ENCODE peak calls at places on chromosomes 6 and 20, in ten cellular contexts. J, C, X, E, H, B, P, Z, W and N are unnamed samples.

GRCh38 chr20:46218656-46219055 is 89.6 kb downstream of the CDH22 start:
- DNase-seq in J (no peak), C (no peak), X (no peak), E (no peak), H (no peak), B (no peak), P (no peak), Z (no peak), W (no peak), N (peak; percentile 10)

GRCh38 chr20:21251278-21251677 is 51.9 kb upstream of the XRN2 start:
- DNase-seq in J (no peak), C (no peak), X (no peak), E (no peak), H (no peak), B (no peak), P (no peak), Z (no peak), W (no peak), N (no peak)

GRCh38 chr6:15026832-15027231 is 219.0 kb upstream of the JARID2 start:
- DNase-seq in J (no peak), C (peak; percentile 53), X (peak; percentile 78), E (peak; percentile 44), H (peak; percentile 29), B (no peak), P (no peak), Z (no peak), W (no peak), N (no peak)

GRCh38 chr20:35311409-35311808 is 19.2 kb upstream of the FAM83C start:
- DNase-seq in J (no peak), C (peak; percentile 77), X (no peak), E (no peak), H (no peak), B (no peak), P (no peak), Z (no peak), W (peak; percentile 55), N (no peak)

GRCh38 chr6:117677553-117678131 is 2.4 kb downstream of the NUS1 start:
- DNase-seq in J (no peak), C (peak; percentile 44), X (no peak), E (no peak), H (no peak), B (no peak), P (no peak), Z (no peak), W (no peak), N (no peak)

GRCh38 chr6:56751604-56752003 is 108.9 kb upstream of the DST start:
- DNase-seq in J (no peak), C (no peak), X (no peak), E (no peak), H (no peak), B (no peak), P (no peak), Z (no peak), W (no peak), N (no peak)

GRCh38 chr6:113564401-113565161 is 292.6 kb upstream of the MARCKS start:
- DNase-seq in J (peak; percentile 80), C (peak; percentile 92), X (peak; percentile 74), E (peak; percentile 28), H (no peak), B (peak; percentile 56), P (no peak), Z (peak; percentile 14), W (peak; percentile 65), N (peak; percentile 83)

GRCh38 chr20:2151805-2152727 is 50.4 kb downstream of the STK35 start:
- DNase-seq in J (no peak), C (peak; percentile 64), X (no peak), E (peak; percentile 69), H (no peak), B (no peak), P (no peak), Z (no peak), W (no peak), N (peak; percentile 69)

GRCh38 chr6:61887425-61887824 is 398.6 kb downstream of the KHDRBS2 start:
- DNase-seq in J (no peak), C (no peak), X (no peak), E (no peak), H (no peak), B (no peak), P (no peak), Z (no peak), W (no peak), N (no peak)

GRCh38 chr6:105500693-105501092 is 97.8 kb upstream of the PREP start:
- DNase-seq in J (no peak), C (no peak), X (no peak), E (no peak), H (no peak), B (no peak), P (no peak), Z (no peak), W (no peak), N (no peak)

GRCh38 chr6:135128268-135128914 is 52.7 kb upstream of the MYB start:
- DNase-seq in J (no peak), C (no peak), X (no peak), E (no peak), H (no peak), B (peak; percentile 12), P (peak; percentile 61), Z (no peak), W (no peak), N (no peak)

GRCh38 chr6:117264487-117265424 is 602 bp upstream of the VGLL2 start:
- DNase-seq in J (no peak), C (no peak), X (no peak), E (no peak), H (peak; percentile 4), B (no peak), P (no peak), Z (no peak), W (no peak), N (no peak)

GRCh38 chr6:15303162-15303919 is 57.5 kb downstream of the JARID2 start:
- DNase-seq in J (no peak), C (no peak), X (no peak), E (no peak), H (no peak), B (no peak), P (no peak), Z (no peak), W (no peak), N (no peak)

GRCh38 chr20:47981242-47981641 is 196.0 kb upstream of the SULF2 start:
- DNase-seq in J (no peak), C (no peak), X (no peak), E (no peak), H (no peak), B (no peak), P (no peak), Z (no peak), W (no peak), N (no peak)

GRCh38 chr6:87174078-87174579 is 18.8 kb downstream of the ZNF292 start:
- DNase-seq in J (no peak), C (no peak), X (no peak), E (no peak), H (no peak), B (no peak), P (no peak), Z (no peak), W (no peak), N (no peak)

GRCh38 chr6:4671587-4672115 is 104.6 kb upstream of the CDYL start:
- DNase-seq in J (no peak), C (no peak), X (no peak), E (no peak), H (no peak), B (no peak), P (no peak), Z (no peak), W (no peak), N (no peak)

DNA sequence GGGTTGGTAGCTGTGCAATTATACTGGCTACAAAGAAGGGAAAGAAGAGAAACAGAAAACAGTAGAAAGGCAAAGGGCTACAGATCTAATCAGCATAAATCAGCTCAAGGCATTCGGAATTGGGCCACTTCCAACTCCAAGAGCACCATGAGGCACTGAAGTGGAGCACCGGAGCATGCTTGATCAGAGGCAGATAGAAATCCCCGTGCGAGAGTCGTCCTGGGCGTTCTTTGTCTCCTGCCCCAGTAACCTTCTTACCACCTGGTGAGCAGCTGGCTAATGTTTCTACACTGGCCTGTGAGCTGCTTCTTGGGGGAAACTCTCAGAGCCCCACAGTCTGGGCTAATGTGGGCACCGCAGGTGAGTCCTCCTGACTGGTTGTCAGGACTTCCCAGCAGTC is 16.7 kb downstream of the NEDD9 start:
- DNase-seq in J (no peak), C (no peak), X (no peak), E (peak; percentile 59), H (no peak), B (peak; percentile 49), P (no peak), Z (no peak), W (no peak), N (no peak)
- H3K4me1 ChIP-seq in J (peaks cover 91% of the 10 kb centered on the region), C (peaks cover 17% of the 10 kb centered on the region), X (peaks cover 100% of the 10 kb centered on the region), E (peaks cover 82% of the 10 kb centered on the region), H (peaks cover 100% of the 10 kb centered on the region), B (peaks cover 100% of the 10 kb centered on the region), P (peaks cover 13% of the 10 kb centered on the region), Z (peaks cover 44% of the 10 kb centered on the region), W (peaks cover 80% of the 10 kb centered on the region), N (peaks cover 5% of the 10 kb centered on the region)

GRCh38 chr20:55830124-55830828 is 175.0 kb downstream of the CBLN4 start:
- DNase-seq in J (no peak), C (no peak), X (no peak), E (no peak), H (no peak), B (no peak), P (no peak), Z (no peak), W (no peak), N (no peak)
- H3K9me3 ChIP-seq in J (no peaks in the 10 kb centered on the region), C (peaks cover 13% of the 10 kb centered on the region), X (peaks cover 93% of the 10 kb centered on the region), E (no peaks in the 10 kb centered on the region), H (no peaks in the 10 kb centered on the region), B (peaks cover 6% of the 10 kb centered on the region), P (no peaks in the 10 kb centered on the region), Z (no peaks in the 10 kb centered on the region), W (no peaks in the 10 kb centered on the region), N (no peaks in the 10 kb centered on the region)

DNA sequence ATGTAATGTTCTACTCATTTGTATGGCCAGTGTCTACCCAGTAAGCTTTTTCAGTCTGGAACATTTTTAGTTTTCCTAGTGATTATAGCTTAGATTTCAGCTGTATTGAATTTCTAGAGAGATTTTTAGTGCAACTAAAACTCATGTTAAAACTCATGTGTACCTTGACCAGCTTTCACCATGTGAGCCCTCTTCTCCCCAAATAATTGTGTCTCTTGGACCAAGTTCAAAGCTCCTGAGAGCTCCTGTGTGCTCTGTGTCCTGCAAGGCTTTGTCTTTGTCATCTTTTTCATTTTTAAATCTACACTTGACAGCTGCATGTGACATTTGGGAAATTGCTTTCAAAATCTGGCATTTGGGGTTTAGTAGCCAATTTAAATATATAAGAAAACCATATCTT is 118.3 kb upstream of the TIAM2 start:
- DNase-seq in J (no peak), C (no peak), X (no peak), E (no peak), H (no peak), B (no peak), P (no peak), Z (no peak), W (no peak), N (no peak)
- H3K4me3 ChIP-seq in J (no peak overlapping the region), C (no peak overlapping the region), X (no peak overlapping the region), E (no peak overlapping the region), H (no peak overlapping the region), B (no peak overlapping the region), P (no peak overlapping the region), Z (no peak overlapping the region), W (no peak overlapping the region), N (no peak overlapping the region)

DNA sequence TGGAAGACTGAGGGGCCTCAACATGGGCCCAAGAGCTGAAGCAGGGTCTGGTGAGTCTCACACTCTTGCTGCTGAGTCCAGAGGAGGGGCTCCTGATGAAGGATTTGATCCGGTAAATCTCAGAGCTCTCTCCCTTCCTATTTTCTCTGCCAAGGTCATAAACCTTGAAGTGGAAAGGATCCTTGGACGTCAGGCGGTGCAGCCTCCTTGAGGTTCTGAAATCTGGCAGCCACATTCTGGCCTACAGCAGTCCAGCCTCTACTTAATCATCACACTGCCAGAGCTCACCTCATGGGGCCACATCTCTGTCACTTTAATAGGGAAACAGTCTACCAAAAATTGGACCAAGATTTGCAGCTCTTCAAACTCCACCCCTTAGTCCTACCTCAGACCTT is 24.0 kb downstream of the ACSS1 start:
- DNase-seq in J (no peak), C (no peak), X (no peak), E (no peak), H (no peak), B (no peak), P (no peak), Z (no peak), W (no peak), N (no peak)
- H3K4me1 ChIP-seq in J (peaks cover 68% of the 10 kb centered on the region), C (peaks cover under 1% of the 10 kb centered on the region), X (peaks cover 64% of the 10 kb centered on the region), E (peaks cover 67% of the 10 kb centered on the region), H (no peaks in the 10 kb centered on the region), B (peaks cover 12% of the 10 kb centered on the region), P (peaks cover 35% of the 10 kb centered on the region), Z (peaks cover 54% of the 10 kb centered on the region), W (peaks cover 64% of the 10 kb centered on the region), N (no peaks in the 10 kb centered on the region)